ENCODE peak calls at places on chromosomes 12 and 14, in eight cellular contexts. M, I, P, N, O, Y, R and K are unnamed samples.

GRCh38 chr12:129440278-129440677 is 463.5 kb downstream of the TMEM132D start:
- DNase-seq in I (no peak), M (no peak), R (no peak), O (no peak), Y (no peak), N (peak), P (no peak), K (no peak)

GRCh38 chr12:18284461-18284860 is 23.1 kb downstream of the PIK3C2G start:
- DNase-seq in O (peak), M (no peak), Y (no peak), I (no peak), R (no peak), P (no peak), N (no peak), K (no peak)

GRCh38 chr12:68342966-68343365 is 10.8 kb upstream of the MDM1 start:
- DNase-seq in Y (no peak), I (no peak), N (no peak), R (no peak), O (no peak), P (no peak), M (no peak), K (no peak)

GRCh38 chr12:8697476-8698131 is at the start of gene RIMKLB:
- DNase-seq in N (peak), Y (peak), I (no peak), P (peak), O (peak), M (peak), R (peak), K (peak)

GRCh38 chr12:24909667-24910066 is 39.2 kb downstream of the BCAT1 start:
- DNase-seq in O (peak), I (no peak), Y (no peak), N (peak), P (no peak), R (no peak), M (no peak), K (peak)

GRCh38 chr12:108622921-108623514 is 10.7 kb downstream of the SELPLG start:
- DNase-seq in P (peak), M (no peak), N (no peak), R (no peak), Y (no peak), I (no peak), O (no peak), K (no peak)

GRCh38 chr12:132327351-132328171 is 1.8 kb downstream of the GALNT9 start:
- DNase-seq in N (peak), Y (no peak), M (no peak), I (no peak), P (peak), R (no peak), O (peak), K (no peak)

GRCh38 chr14:105195533-105196227 is 14.6 kb upstream of the NUDT14 start:
- DNase-seq in R (no peak), I (no peak), N (peak), P (no peak), O (no peak), Y (no peak), M (no peak), K (no peak)

GRCh38 chr12:47082963-47083621 is 3.3 kb upstream of the AMIGO2 start:
- DNase-seq in P (no peak), I (no peak), R (no peak), M (no peak), Y (no peak), N (peak), O (peak), K (no peak)

GRCh38 chr12:122319312-122319638 is 53.0 kb upstream of the VPS33A start:
- DNase-seq in Y (no peak), I (no peak), R (no peak), N (no peak), M (no peak), O (no peak), P (peak), K (no peak)
- TF ChIP-seq CTCF in Y (no peak), I (no peak), R (no peak), N (no peak), M (no peak), O (no peak), P (no peak), K (no peak)

GRCh38 chr12:43283206-43283605 is 268.8 kb downstream of the ADAMTS20 start:
- DNase-seq in I (no peak), P (no peak), N (no peak), O (no peak), Y (no peak), M (no peak), R (no peak), K (no peak)

GRCh38 chr12:43285248-43285647 is 266.8 kb downstream of the ADAMTS20 start:
- DNase-seq in M (no peak), N (peak), Y (no peak), O (peak), I (no peak), P (no peak), R (no peak), K (no peak)

GRCh38 chr12:43284441-43284840 is 267.6 kb downstream of the ADAMTS20 start:
- DNase-seq in O (peak), P (no peak), I (no peak), N (no peak), M (no peak), R (no peak), Y (no peak), K (no peak)

GRCh38 chr12:43281563-43281962 is 270.4 kb downstream of the ADAMTS20 start:
- DNase-seq in Y (no peak), O (no peak), R (no peak), N (no peak), P (no peak), M (no peak), I (no peak), K (no peak)

GRCh38 chr12:43282106-43282505 is 269.9 kb downstream of the ADAMTS20 start:
- DNase-seq in O (peak), M (no peak), Y (no peak), P (no peak), R (no peak), I (no peak), N (no peak), K (no peak)
- TF ChIP-seq CTCF in O (peak), M (no peak), Y (peak), P (peak), R (peak), I (no peak), N (peak), K (no peak)

GRCh38 chr12:94329366-94329765 is 130.3 kb downstream of the CEP83 start:
- DNase-seq in P (no peak), R (no peak), N (no peak), M (no peak), Y (no peak), I (no peak), O (peak), K (no peak)
- TF ChIP-seq CTCF in P (no peak), R (no peak), N (no peak), M (no peak), Y (no peak), I (peak), O (peak), K (no peak)

GRCh38 chr12:52895726-52896189 is 9.1 kb downstream of the KRT8 start:
- DNase-seq in I (no peak), R (no peak), M (no peak), O (no peak), P (no peak), Y (no peak), N (no peak), K (no peak)
- TF ChIP-seq CTCF in I (no peak), R (no peak), M (no peak), O (no peak), P (no peak), Y (no peak), N (no peak), K (no peak)

DNA sequence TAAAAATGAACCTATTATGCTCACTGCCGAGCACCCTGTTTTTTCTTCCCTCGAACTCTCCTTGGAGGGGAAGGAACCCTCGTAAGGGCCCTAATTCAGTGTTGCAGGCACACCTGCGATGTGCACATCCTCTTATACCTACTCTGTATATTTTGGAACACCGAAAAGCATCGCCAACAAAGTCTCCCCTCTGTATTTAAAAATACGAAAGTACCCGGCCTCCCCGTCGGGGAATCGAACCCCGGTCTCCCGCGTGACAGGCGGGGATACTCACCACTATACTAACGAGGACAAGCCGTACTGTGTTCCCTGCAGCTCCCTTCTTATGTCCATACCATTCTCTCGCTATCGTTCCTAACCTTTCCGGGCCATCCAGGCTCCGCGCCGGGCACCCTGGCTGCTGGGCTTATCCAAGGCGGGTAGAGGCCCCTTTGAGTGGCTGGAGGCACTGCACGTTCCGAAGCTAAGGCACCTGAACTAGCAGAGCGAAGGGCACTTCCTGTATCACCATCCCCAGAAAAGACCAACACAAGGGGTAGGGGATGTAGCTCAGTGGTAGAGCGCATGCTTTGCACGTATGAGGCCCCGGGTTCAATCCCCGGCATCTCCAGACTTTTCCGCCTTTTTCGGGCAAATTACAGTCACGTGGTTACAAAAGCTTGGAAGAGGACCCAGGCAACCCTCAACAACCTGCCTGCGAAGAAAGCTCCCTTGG is 25.1 kb upstream of the UBC start:
- DNase-seq in O (peak), N (peak), Y (peak), M (peak), I (peak), R (peak), P (peak), K (no peak)
- TF ChIP-seq CTCF in O (no peak), N (no peak), Y (no peak), M (no peak), I (no peak), R (peak), P (peak), K (no peak)

GRCh38 chr14:36659822-36660735 is 1.6 kb upstream of the PAX9 start:
- DNase-seq in R (no peak), M (no peak), Y (no peak), I (no peak), O (no peak), P (peak), N (no peak), K (no peak)
- TF ChIP-seq CTCF in R (no peak), M (no peak), Y (no peak), I (no peak), O (no peak), P (no peak), N (no peak), K (no peak)